ENCODE peak calls at places on chromosomes 12 and 14, in six cellular contexts. H, D, P, X, J and W are unnamed samples. For H3K4me1, the result is how much of the 10 kb centered on the place peaks cover.

GRCh38 chr12:50862316-50862715 is 19.6 kb downstream of the TMPRSS12 start:
- DNase-seq in H (no peak), D (no peak), P (peak), X (no peak), J (no peak), W (peak)

GRCh38 chr14:67444395-67444794 is 32.4 kb upstream of the PLEK2 start:
- DNase-seq in H (no peak), D (no peak), P (no peak), X (no peak), J (no peak), W (peak)

GRCh38 chr14:34368115-34368970 is 93.7 kb downstream of the SPTSSA start:
- DNase-seq in H (peak), D (no peak), P (peak), X (no peak), J (no peak), W (no peak)

GRCh38 chr12:15796493-15797141 is 7.4 kb upstream of the EPS8 start:
- DNase-seq in H (no peak), D (no peak), P (peak), X (peak), J (no peak), W (no peak)

GRCh38 chr12:71333418-71333817 is 106.2 kb upstream of the LGR5 start:
- DNase-seq in H (no peak), D (no peak), P (no peak), X (no peak), J (no peak), W (no peak)

GRCh38 chr12:59085680-59086079 is 165.4 kb upstream of the LRIG3 start:
- DNase-seq in H (no peak), D (no peak), P (peak), X (no peak), J (no peak), W (no peak)

GRCh38 chr12:27709932-27710591 is 570 bp upstream of the MRPS35 start:
- DNase-seq in H (no peak), D (no peak), P (peak), X (no peak), J (peak), W (no peak)

GRCh38 chr14:31263485-31264133 is 56.0 kb upstream of the HECTD1 start:
- DNase-seq in H (peak), D (no peak), P (peak), X (peak), J (no peak), W (peak)

GRCh38 chr12:117580718-117581062 is 219.3 kb upstream of the NOS1 start:
- DNase-seq in H (no peak), D (peak), P (no peak), X (peak), J (peak), W (no peak)

GRCh38 chr14:32382704-32383103 is 53.6 kb downstream of the AKAP6 start:
- DNase-seq in H (no peak), D (no peak), P (no peak), X (no peak), J (no peak), W (no peak)

GRCh38 chr12:46320731-46321130 is 51.8 kb downstream of the SLC38A2 start:
- DNase-seq in H (no peak), D (no peak), P (no peak), X (no peak), J (no peak), W (no peak)

GRCh38 chr14:39113685-39114072 is 444 bp upstream of the GEMIN2 start:
- DNase-seq in H (no peak), D (no peak), P (no peak), X (no peak), J (no peak), W (no peak)

GRCh38 chr12:67086116-67086515 is 183.0 kb upstream of the CAND1 start:
- DNase-seq in H (no peak), D (no peak), P (no peak), X (no peak), J (no peak), W (no peak)

GRCh38 chr12:93892431-93893210 is 215.4 kb downstream of the CRADD start:
- DNase-seq in H (no peak), D (no peak), P (no peak), X (no peak), J (no peak), W (no peak)

GRCh38 chr14:82511399-82511798 is 977.7 kb upstream of the SEL1L start:
- DNase-seq in H (no peak), D (no peak), P (no peak), X (no peak), J (no peak), W (no peak)

GRCh38 chr12:6199531-6200265 is 502 bp upstream of the CD9 start:
- DNase-seq in H (peak), D (no peak), P (peak), X (no peak), J (peak), W (no peak)

GRCh38 chr14:70073924-70074566 is 114.7 kb downstream of the SLC8A3 start:
- DNase-seq in H (peak), D (no peak), P (peak), X (peak), J (peak), W (peak)

GRCh38 chr14:24430143-24430681 is 458 bp downstream of the KHNYN start:
- DNase-seq in H (peak), D (peak), P (peak), X (no peak), J (peak), W (no peak)

GRCh38 chr12:44126811-44127210 is 290.9 kb downstream of the TMEM117 start:
- DNase-seq in H (no peak), D (no peak), P (no peak), X (no peak), J (no peak), W (no peak)

GRCh38 chr12:88339254-88339949 is 197.3 kb downstream of the TMTC3 start:
- DNase-seq in H (no peak), D (no peak), P (peak), X (peak), J (no peak), W (peak)

GRCh38 chr12:870378-870777 is 79.1 kb downstream of the RAD52 start:
- DNase-seq in H (no peak), D (no peak), P (no peak), X (no peak), J (no peak), W (no peak)

GRCh38 chr14:90924618-90925345 is 108.6 kb upstream of the TTC7B start:
- DNase-seq in H (peak), D (no peak), P (no peak), X (no peak), J (no peak), W (no peak)

GRCh38 chr14:50773632-50774541 is 57.1 kb downstream of the NIN start:
- DNase-seq in H (no peak), D (no peak), P (peak), X (no peak), J (peak), W (peak)

GRCh38 chr14:104315169-104315568 is 176.8 kb downstream of the KIF26A start:
- DNase-seq in H (peak), D (no peak), P (no peak), X (no peak), J (peak), W (no peak)

GRCh38 chr12:120055639-120056038 is 60.9 kb downstream of the RAB35 start:
- DNase-seq in H (no peak), D (no peak), P (no peak), X (no peak), J (no peak), W (no peak)

GRCh38 chr12:6222009-6222702 is 22.0 kb downstream of the CD9 start:
- DNase-seq in H (peak), D (no peak), P (peak), X (no peak), J (no peak), W (no peak)

GRCh38 chr12:121858662-121859572 is at the start of gene HPD:
- DNase-seq in H (no peak), D (peak), P (peak), X (no peak), J (peak), W (no peak)

GRCh38 chr12:70507442-70507841 is 129.8 kb downstream of the PTPRB start:
- DNase-seq in H (no peak), D (no peak), P (peak), X (no peak), J (no peak), W (no peak)

GRCh38 chr12:53425515-53426150 is 2.0 kb downstream of the AMHR2 start:
- DNase-seq in H (no peak), D (no peak), P (no peak), X (no peak), J (peak), W (no peak)

GRCh38 chr14:33967138-33967537 is 16.3 kb upstream of the EGLN3 start:
- DNase-seq in H (no peak), D (no peak), P (no peak), X (no peak), J (no peak), W (no peak)

GRCh38 chr14:35254736-35255135 is 37.4 kb upstream of the PSMA6 start:
- DNase-seq in H (no peak), D (no peak), P (no peak), X (no peak), J (no peak), W (no peak)

GRCh38 chr14:49339130-49339529 is 247.1 kb downstream of the RPS29 start:
- DNase-seq in H (no peak), D (no peak), P (no peak), X (no peak), J (no peak), W (no peak)

GRCh38 chr14:28272270-28272669 is 494.3 kb upstream of the FOXG1 start:
- DNase-seq in H (no peak), D (no peak), P (no peak), X (no peak), J (no peak), W (no peak)

GRCh38 chr12:4032906-4033628 is 159.9 kb upstream of the PARP11 start:
- DNase-seq in H (no peak), D (no peak), P (peak), X (no peak), J (no peak), W (peak)
- H3K4me1 ChIP-seq in H (under half), D (under half), P (under half), X (under half), J (under half), W (under half)

GRCh38 chr14:100375273-100375962 is 52.3 kb downstream of the SLC25A47 start:
- DNase-seq in H (peak), D (peak), P (peak), X (peak), J (peak), W (no peak)
- H3K4me1 ChIP-seq in H (under half), D (half or more), P (under half), X (under half), J (under half), W (under half)

DNA sequence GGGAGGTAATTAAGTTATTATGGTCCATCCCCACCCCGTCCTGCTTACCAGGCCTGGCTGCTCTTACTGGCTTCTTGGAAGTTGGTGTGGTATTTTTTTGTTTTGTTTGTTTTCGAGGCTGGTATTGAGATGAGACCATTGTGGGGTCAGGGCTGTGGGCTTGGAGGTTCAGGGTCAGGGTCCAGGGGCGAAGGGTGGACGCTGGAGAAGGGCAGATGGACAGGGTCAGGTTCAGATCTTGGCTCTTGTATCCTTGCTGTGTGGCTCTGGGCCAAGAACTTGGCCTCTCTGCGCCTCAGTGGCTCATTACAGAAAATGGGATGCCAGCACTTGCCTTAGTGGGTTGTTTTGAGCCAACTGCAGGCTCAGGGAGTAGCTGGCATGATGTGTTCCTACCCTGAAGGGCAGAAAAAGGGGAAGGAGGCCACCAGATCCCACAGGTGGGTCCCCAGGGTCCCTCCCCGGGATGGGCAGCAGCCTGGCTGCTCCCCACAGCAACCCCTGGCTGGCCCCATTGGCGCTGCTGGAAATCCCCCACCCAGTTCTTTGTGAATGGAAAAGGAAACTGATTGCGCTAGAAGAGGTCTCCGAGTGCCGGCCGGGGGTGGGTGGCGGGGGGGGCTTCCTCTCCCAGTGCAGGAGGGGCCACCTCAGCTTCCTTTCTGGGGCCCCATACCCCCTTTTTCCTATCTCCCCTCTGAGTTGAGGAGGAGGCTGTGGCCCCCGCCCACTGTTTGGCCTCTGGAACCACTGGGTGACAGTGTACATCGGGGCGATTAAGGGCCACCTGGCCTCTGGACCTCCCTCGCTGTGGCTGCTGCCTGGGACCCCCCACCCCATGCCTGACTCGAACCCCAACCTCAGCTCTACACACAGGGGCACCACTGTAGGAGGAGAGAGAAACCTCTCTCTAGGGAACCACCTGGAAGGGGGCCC is 25.0 kb downstream of the SH2B3 start:
- DNase-seq in H (no peak), D (no peak), P (no peak), X (no peak), J (no peak), W (no peak)
- H3K4me1 ChIP-seq in H (half or more), D (half or more), P (under half), X (under half), J (under half), W (under half)

GRCh38 chr14:22508150-22508457 is 80.9 kb downstream of the DAD1 start:
- DNase-seq in H (no peak), D (no peak), P (no peak), X (no peak), J (no peak), W (no peak)
- H3K4me1 ChIP-seq in H (under half), D (half or more), P (under half), X (under half), J (under half), W (under half)

DNA sequence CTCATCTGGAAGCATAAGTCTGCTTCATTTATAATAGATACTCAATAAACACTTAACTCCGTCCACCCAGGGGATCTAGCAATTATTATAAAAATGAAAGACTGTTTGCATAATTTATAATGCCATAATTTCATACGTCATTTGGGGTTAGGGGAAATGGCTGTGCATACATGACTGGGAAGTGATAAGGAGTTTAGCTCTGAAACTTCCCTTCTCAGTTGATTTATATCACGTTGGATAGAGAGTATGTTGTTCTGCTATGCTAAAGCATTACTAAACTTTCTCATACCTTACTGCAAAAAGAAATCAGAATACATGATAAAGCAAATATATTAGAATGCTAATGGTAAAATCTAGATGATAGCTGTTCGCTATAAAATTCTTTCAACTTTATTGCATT is 90.4 kb upstream of the DYNC1H1 start:
- DNase-seq in H (no peak), D (no peak), P (no peak), X (no peak), J (no peak), W (no peak)
- H3K4me1 ChIP-seq in H (under half), D (half or more), P (under half), X (under half), J (half or more), W (under half)

GRCh38 chr12:89347325-89347829 is 4.9 kb downstream of the DUSP6 start:
- DNase-seq in H (no peak), D (no peak), P (no peak), X (no peak), J (no peak), W (no peak)
- H3K4me1 ChIP-seq in H (under half), D (half or more), P (under half), X (under half), J (half or more), W (under half)